ENCODE peak calls at places on chromosomes 3 and 15, in seven cellular contexts. T is K562, L is HCT116, O is SK-N-SH, N is GM12878, Q is H1, E is HepG2. J is an unnamed sample.

GRCh38 chr15:101608182-101608581 is 44.0 kb downstream of the TM2D3 start:
- DNase-seq in T (no peak), L (no peak), O (no peak), N (no peak), Q (no peak), E (no peak), J (no peak)

GRCh38 chr3:148953094-148953493 is 38.2 kb upstream of the GYG1 start:
- DNase-seq in T (no peak), L (no peak), O (no peak), N (no peak), Q (no peak), E (no peak), J (no peak)

GRCh38 chr3:170725285-170725731 is 139.4 kb upstream of the SLC7A14 start:
- DNase-seq in T (peak; percentile 20), L (no peak), O (no peak), N (no peak), Q (no peak), E (no peak), J (no peak)

GRCh38 chr3:139159356-139159755 is 114.7 kb upstream of the PRR23C start:
- DNase-seq in T (no peak), L (no peak), O (no peak), N (no peak), Q (no peak), E (no peak), J (no peak)

GRCh38 chr15:80556694-80557367 is 138.3 kb upstream of the ABHD17C start:
- DNase-seq in T (no peak), L (no peak), O (no peak), N (no peak), Q (no peak), E (no peak), J (no peak)

GRCh38 chr3:133856316-133856715 is 39.4 kb downstream of the RAB6B start:
- DNase-seq in T (no peak), L (no peak), O (no peak), N (no peak), Q (no peak), E (no peak), J (no peak)

GRCh38 chr15:95286911-95287769 is 1043.4 kb upstream of the NR2F2 start:
- DNase-seq in T (no peak), L (no peak), O (no peak), N (peak; percentile 28), Q (no peak), E (no peak), J (no peak)

GRCh38 chr3:180594631-180595348 is 7.2 kb upstream of the TTC14 start:
- DNase-seq in T (no peak), L (peak; percentile 22), O (peak; percentile 39), N (peak; percentile 26), Q (no peak), E (peak; percentile 13), J (peak; percentile 83)

GRCh38 chr3:56787784-56788256 is 13.9 kb downstream of the ARHGEF3 start:
- DNase-seq in T (no peak), L (no peak), O (no peak), N (no peak), Q (no peak), E (no peak), J (no peak)

GRCh38 chr15:87623832-87624231 is 632.7 kb downstream of the NTRK3 start:
- DNase-seq in T (peak; percentile 31), L (no peak), O (no peak), N (no peak), Q (no peak), E (no peak), J (peak; percentile 34)

GRCh38 chr3:59192473-59192872 is 142.6 kb upstream of the CFAP20DC start:
- DNase-seq in T (no peak), L (no peak), O (no peak), N (no peak), Q (no peak), E (no peak), J (no peak)

GRCh38 chr3:15044311-15044710 is 20.8 kb downstream of the MRPS25 start:
- DNase-seq in T (no peak), L (no peak), O (no peak), N (no peak), Q (no peak), E (no peak), J (no peak)

GRCh38 chr15:22811640-22812039 is 25.2 kb downstream of the NIPA1 start:
- DNase-seq in T (no peak), L (no peak), O (no peak), N (no peak), Q (no peak), E (peak; percentile 39), J (peak; percentile 44)

GRCh38 chr15:81050806-81051205 is 50.1 kb downstream of the TLNRD1 start:
- DNase-seq in T (no peak), L (no peak), O (no peak), N (no peak), Q (no peak), E (no peak), J (no peak)

GRCh38 chr3:107375682-107376081 is 1.6 kb upstream of the CCDC54 start:
- DNase-seq in T (no peak), L (no peak), O (no peak), N (no peak), Q (no peak), E (no peak), J (no peak)

GRCh38 chr15:31060429-31061140 is 40.9 kb downstream of the TRPM1 start:
- DNase-seq in T (no peak), L (no peak), O (no peak), N (no peak), Q (no peak), E (no peak), J (no peak)

GRCh38 chr3:129016366-129016724 is 15.2 kb downstream of the EFCC1 start:
- DNase-seq in T (no peak), L (no peak), O (no peak), N (no peak), Q (no peak), E (peak; percentile 39), J (no peak)

GRCh38 chr15:37931868-37932267 is 2.6 kb upstream of the TMCO5A start:
- DNase-seq in T (no peak), L (no peak), O (no peak), N (no peak), Q (no peak), E (no peak), J (no peak)

GRCh38 chr3:41986566-41986965 is 24.7 kb upstream of the ULK4 start:
- DNase-seq in T (no peak), L (no peak), O (no peak), N (no peak), Q (no peak), E (no peak), J (no peak)

GRCh38 chr15:72856549-72857040 is 73.0 kb upstream of the ADPGK start:
- DNase-seq in T (no peak), L (no peak), O (no peak), N (no peak), Q (no peak), E (no peak), J (no peak)

GRCh38 chr3:50994537-50994936 is 319.8 kb downstream of the DOCK3 start:
- DNase-seq in T (no peak), L (no peak), O (no peak), N (no peak), Q (no peak), E (no peak), J (no peak)
- TF ChIP-seq JUND in T (no peak), L (no peak), O (no peak), N (no peak), Q (no peak), E (no peak), J (no peak)

GRCh38 chr15:32132850-32133249 is 102.5 kb downstream of the CHRNA7 start:
- DNase-seq in T (no peak), L (no peak), O (no peak), N (no peak), Q (no peak), E (peak; percentile 20), J (no peak)
- TF ChIP-seq JUND in T (no peak), L (no peak), O (no peak), N (no peak), Q (no peak), E (no peak), J (no peak)

DNA sequence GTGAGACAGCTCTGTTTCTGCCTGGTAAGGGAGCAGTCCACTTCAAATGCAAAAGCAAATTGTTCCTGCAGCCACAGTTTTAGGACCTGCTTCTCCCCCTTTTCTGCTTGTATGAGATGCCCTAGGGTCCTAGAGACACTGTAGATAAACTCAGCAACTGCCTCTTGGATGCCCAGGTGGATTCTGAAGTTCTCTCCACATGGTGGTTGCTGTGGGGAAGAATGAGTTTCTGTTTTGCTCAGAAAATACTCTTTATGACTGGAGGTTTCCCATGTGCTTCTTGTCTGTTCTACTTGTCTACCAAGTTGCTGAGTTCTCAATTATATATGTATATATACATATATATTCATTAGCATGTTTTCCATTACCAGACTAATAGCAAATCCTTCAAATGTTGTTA is 5.6 kb upstream of the ZNF80 start:
- DNase-seq in T (no peak), L (no peak), O (no peak), N (peak; percentile 41), Q (no peak), E (no peak), J (no peak)
- TF ChIP-seq JUND in T (no peak), L (no peak), O (no peak), N (no peak), Q (no peak), E (no peak), J (no peak)

GRCh38 chr3:187745201-187746058 is at the start of gene BCL6:
- DNase-seq in T (peak; percentile 91), L (peak; percentile 98), O (peak; percentile 91), N (no peak), Q (peak; percentile 83), E (peak; percentile 97), J (peak; percentile 100)

GRCh38 chr3:187747506-187747905 is 2.2 kb upstream of the BCL6 start:
- DNase-seq in T (no peak), L (no peak), O (no peak), N (no peak), Q (no peak), E (no peak), J (no peak)

GRCh38 chr3:187748050-187748481 is 2.8 kb upstream of the BCL6 start:
- DNase-seq in T (peak; percentile 76), L (peak; percentile 78), O (peak; percentile 60), N (no peak), Q (peak; percentile 77), E (peak; percentile 82), J (peak; percentile 95)

GRCh38 chr3:187746059-187746453 is 788 bp upstream of the BCL6 start:
- DNase-seq in T (no peak), L (no peak), O (no peak), N (no peak), Q (no peak), E (no peak), J (no peak)

DNA sequence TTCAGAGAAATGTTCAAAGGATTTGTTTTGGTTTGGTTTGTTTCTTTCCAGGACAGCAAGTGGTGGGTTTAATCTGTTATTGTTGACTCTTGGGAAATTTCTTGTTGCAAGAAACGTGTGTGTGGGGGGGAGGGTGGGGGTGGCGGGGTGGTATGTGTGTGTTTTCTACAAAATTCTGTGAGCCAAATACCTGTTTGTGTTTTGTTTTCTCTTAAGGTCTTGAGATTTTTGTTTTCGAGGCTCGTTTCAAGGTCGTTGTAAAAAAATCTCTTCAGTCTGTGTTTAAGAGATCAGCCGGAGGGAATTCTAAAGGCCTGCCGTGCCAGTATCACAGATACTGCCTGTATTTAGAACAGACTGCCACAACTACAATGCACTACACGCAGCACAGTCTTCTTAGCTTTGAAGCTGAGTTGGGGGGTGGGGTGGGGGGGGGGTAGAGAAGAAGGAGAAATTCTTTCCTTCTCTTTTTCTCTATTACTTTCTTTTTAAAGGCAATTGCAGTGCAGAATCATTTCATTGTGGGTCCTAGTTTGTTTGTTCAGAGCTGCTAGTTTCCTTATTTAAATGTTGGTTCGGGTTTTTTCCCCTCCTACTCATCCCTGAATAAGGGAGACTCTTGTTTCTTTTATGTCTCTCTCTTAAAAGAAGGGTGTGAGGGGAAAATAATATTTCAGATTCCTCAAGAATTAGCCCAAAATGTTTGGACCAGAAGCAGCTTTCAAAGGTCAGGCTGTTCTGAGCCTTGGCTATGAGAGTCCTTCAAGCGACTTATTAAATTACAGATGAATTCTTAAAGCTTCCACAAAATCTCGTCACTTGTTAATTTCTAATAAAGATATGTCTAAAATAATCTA is 1.4 kb upstream of the BCL6 start:
- DNase-seq in T (no peak), L (no peak), O (no peak), N (no peak), Q (no peak), E (no peak), J (peak; percentile 58)
- TF ChIP-seq JUND in T (no peak), L (no peak), O (no peak), N (no peak), Q (no peak), E (no peak), J (no peak)